ENCODE peak calls at places on chromosomes 5 and 9, in five cellular contexts. K, Y, T, Q and G are unnamed samples.

GRCh38 chr9:128908372-128908771 is 12.4 kb upstream of the PHYHD1 start:
- DNase-seq in Q (no peak), K (no peak), Y (no peak), T (no peak), G (no peak)

GRCh38 chr5:96172436-96172835 is 210.8 kb upstream of the ELL2 start:
- DNase-seq in Y (no peak), T (no peak), Q (no peak), K (no peak), G (no peak)

GRCh38 chr5:116387738-116388137 is 186.9 kb downstream of the SEMA6A start:
- DNase-seq in T (no peak), Q (no peak), K (no peak), Y (no peak), G (no peak)

GRCh38 chr5:14463629-14464028 is 118.0 kb upstream of the OTULINL start:
- DNase-seq in Y (peak; percentile 81), K (peak; percentile 16), Q (no peak), T (no peak), G (peak; percentile 47)

GRCh38 chr5:142056831-142057696 is 44.2 kb upstream of the GNPDA1 start:
- DNase-seq in Y (no peak), K (no peak), T (no peak), Q (no peak), G (no peak)

GRCh38 chr5:159439002-159439401 is 108.7 kb upstream of the IL12B start:
- DNase-seq in K (no peak), Y (no peak), Q (no peak), T (no peak), G (no peak)

GRCh38 chr9:82989949-82990348 is 73.0 kb downstream of the RASEF start:
- DNase-seq in K (no peak), Q (no peak), T (no peak), Y (no peak), G (no peak)

GRCh38 chr5:3886521-3887461 is 291.2 kb downstream of the IRX1 start:
- DNase-seq in Y (no peak), K (no peak), T (no peak), Q (no peak), G (no peak)

GRCh38 chr9:19913151-19913550 is 124.3 kb upstream of the SLC24A2 start:
- DNase-seq in Q (no peak), Y (no peak), K (no peak), T (no peak), G (no peak)

GRCh38 chr5:1553642-1554409 is 30.1 kb upstream of the LPCAT1 start:
- DNase-seq in Y (no peak), Q (no peak), T (no peak), K (no peak), G (peak; percentile 61)

GRCh38 chr5:122056913-122057312 is 21.1 kb downstream of the LOX start:
- DNase-seq in T (no peak), K (no peak), Q (no peak), Y (no peak), G (no peak)

GRCh38 chr9:78325343-78325742 is 28.4 kb downstream of the PSAT1 start:
- DNase-seq in Q (no peak), K (no peak), Y (no peak), T (no peak), G (peak; percentile 74)

GRCh38 chr5:17099946-17100345 is 117.5 kb upstream of the BASP1 start:
- DNase-seq in Q (no peak), K (no peak), Y (no peak), T (no peak), G (no peak)

GRCh38 chr9:97038551-97038908 is 412 bp downstream of the CTSV start:
- DNase-seq in Y (no peak), K (no peak), Q (no peak), T (no peak), G (no peak)

GRCh38 chr5:103834216-103834615 is 271.6 kb upstream of the NUDT12 start:
- DNase-seq in K (no peak), Q (no peak), T (no peak), Y (no peak), G (no peak)

GRCh38 chr9:74458832-74459231 is 38.3 kb upstream of the RORB start:
- DNase-seq in Y (no peak), K (no peak), T (no peak), Q (no peak), G (no peak)

GRCh38 chr5:89827960-89828359 is 581.6 kb downstream of the CETN3 start:
- DNase-seq in Q (no peak), K (no peak), Y (no peak), T (no peak), G (no peak)

GRCh38 chr5:61824396-61824795 is 481.6 kb upstream of the KIF2A start:
- DNase-seq in T (no peak), K (no peak), Q (no peak), Y (no peak), G (no peak)

GRCh38 chr5:89929834-89930233 is 479.7 kb downstream of the CETN3 start:
- DNase-seq in T (no peak), Q (no peak), Y (no peak), K (no peak), G (no peak)

GRCh38 chr5:158549306-158549705 is 550.4 kb downstream of the EBF1 start:
- DNase-seq in Q (no peak), K (no peak), T (no peak), Y (no peak), G (no peak)

GRCh38 chr5:141811287-141812155 is 66.7 kb downstream of the PCDH1 start:
- DNase-seq in Q (no peak), Y (no peak), T (no peak), K (peak; percentile 32), G (no peak)

GRCh38 chr5:108669493-108669892 is 78.2 kb upstream of the FER start:
- DNase-seq in T (no peak), K (no peak), Q (no peak), Y (no peak), G (no peak)

GRCh38 chr9:107631788-107632187 is 142.2 kb upstream of the KLF4 start:
- DNase-seq in T (no peak), K (no peak), Y (no peak), Q (no peak), G (no peak)

GRCh38 chr5:150234606-150235547 is 45.0 kb downstream of the SLC6A7 start:
- DNase-seq in T (no peak), Y (no peak), Q (no peak), K (no peak), G (no peak)

GRCh38 chr5:37771731-37772130 is 68.1 kb downstream of the GDNF start:
- DNase-seq in Y (no peak), T (no peak), K (no peak), Q (no peak), G (no peak)

GRCh38 chr5:102283111-102283797 is 12.8 kb downstream of the SLCO4C1 start:
- DNase-seq in Y (no peak), Q (no peak), K (no peak), T (no peak), G (no peak)

GRCh38 chr5:147481857-147482256 is 28.0 kb downstream of the DPYSL3 start:
- DNase-seq in Y (no peak), T (no peak), Q (no peak), K (no peak), G (no peak)

GRCh38 chr9:99497641-99498040 is 275.6 kb downstream of the SEC61B start:
- DNase-seq in Y (no peak), Q (no peak), T (no peak), K (no peak), G (no peak)

GRCh38 chr5:991472-992267 is 16.9 kb upstream of the NKD2 start:
- DNase-seq in Q (peak; percentile 41), Y (no peak), K (no peak), T (no peak), G (no peak)

GRCh38 chr5:37015795-37016666 is 139.5 kb downstream of the NIPBL start:
- DNase-seq in Q (no peak), K (no peak), T (no peak), Y (no peak), G (no peak)

GRCh38 chr9:101858026-101858425 is 119.6 kb upstream of the GRIN3A start:
- DNase-seq in Q (no peak), T (no peak), Y (no peak), K (no peak), G (no peak)

GRCh38 chr5:101605700-101606099 is 690.4 kb downstream of the SLCO4C1 start:
- DNase-seq in Y (no peak), T (no peak), Q (no peak), K (no peak), G (no peak)

GRCh38 chr9:350354-350753 is 135.7 kb downstream of the DOCK8 start:
- DNase-seq in T (no peak), K (no peak), Y (no peak), Q (no peak), G (no peak)

GRCh38 chr5:96957125-96958041 is 21.5 kb downstream of the LNPEP start:
- DNase-seq in Y (no peak), Q (no peak), T (no peak), K (no peak), G (peak; percentile 36)